ENCODE peak calls at places on chromosomes 7 and 10, in eight cellular contexts. H is BJ, F is HTR-8/SVneo, M is mucosa of descending colon, C is KG1, X is choroid plexus epithelial cell, D is Ammon's horn, U is HEK293T. N is an unnamed sample.

GRCh38 chr7:126486806-126487205 is 765.9 kb downstream of the GRM8 start:
- DNase-seq in H (no peak), F (no peak), M (no peak), C (no peak), X (no peak), D (no peak), U (no peak), N (no peak)

GRCh38 chr7:147062897-147063296 is 946.3 kb downstream of the CNTNAP2 start:
- DNase-seq in H (no peak), F (no peak), M (no peak), C (no peak), X (no peak), D (no peak), U (no peak), N (no peak)

GRCh38 chr10:13894412-13895093 is 307.8 kb downstream of the PRPF18 start:
- DNase-seq in H (no peak), F (no peak), M (no peak), C (no peak), X (no peak), D (no peak), U (no peak), N (no peak)

GRCh38 chr7:48708635-48709034 is 215.7 kb upstream of the CDC14C start:
- DNase-seq in H (no peak), F (no peak), M (no peak), C (no peak), X (no peak), D (no peak), U (no peak), N (no peak)

GRCh38 chr7:101126651-101127459 is at the start of gene SERPINE1:
- DNase-seq in H (peak; percentile 95), F (peak; percentile 84), M (peak; percentile 66), C (no peak), X (peak; percentile 100), D (peak; percentile 72), U (no peak), N (no peak)

GRCh38 chr10:86306628-86307278 is 59.8 kb downstream of the GRID1 start:
- DNase-seq in H (no peak), F (peak; percentile 19), M (peak; percentile 33), C (no peak), X (peak; percentile 18), D (no peak), U (no peak), N (no peak)

GRCh38 chr7:99766484-99767099 is 17.4 kb downstream of the CYP3A4 start:
- DNase-seq in H (no peak), F (no peak), M (no peak), C (no peak), X (peak; percentile 2), D (no peak), U (no peak), N (no peak)

GRCh38 chr7:46212425-46213153 is 291.5 kb upstream of the IGFBP3 start:
- DNase-seq in H (no peak), F (no peak), M (no peak), C (no peak), X (no peak), D (no peak), U (no peak), N (no peak)

GRCh38 chr10:132477066-132477397 is 60.6 kb upstream of the INPP5A start:
- DNase-seq in H (no peak), F (no peak), M (no peak), C (no peak), X (no peak), D (no peak), U (no peak), N (no peak)

GRCh38 chr10:22978918-22979317 is 51.1 kb downstream of the ARMC3 start:
- DNase-seq in H (no peak), F (no peak), M (no peak), C (no peak), X (no peak), D (no peak), U (no peak), N (no peak)

N was measured in cerebellum.